ENCODE peak calls at places on chromosomes 2 and 18, in nine cellular contexts. S, D, W, R, K, N, Y, J and M are unnamed samples.

GRCh38 chr2:222506230-222506934 is 82.0 kb downstream of the SGPP2 start:
- DNase-seq in S (no peak), D (no peak), W (no peak), R (no peak), K (no peak), N (no peak), Y (no peak), J (no peak), M (no peak)

GRCh38 chr2:207252416-207252815 is 86.7 kb upstream of the KLF7 start:
- DNase-seq in S (no peak), D (no peak), W (no peak), R (no peak), K (no peak), N (no peak), Y (no peak), J (no peak), M (no peak)

GRCh38 chr2:27362678-27363420 is 6.3 kb upstream of the GTF3C2 start:
- DNase-seq in S (no peak), D (no peak), W (no peak), R (no peak), K (no peak), N (no peak), Y (no peak), J (no peak), M (no peak)

GRCh38 chr2:159904565-159905281 is 106.7 kb upstream of the CD302 start:
- DNase-seq in S (no peak), D (no peak), W (peak; percentile 15), R (peak; percentile 43), K (no peak), N (no peak), Y (no peak), J (no peak), M (peak; percentile 81)

GRCh38 chr2:170500104-170500503 is 215.0 kb upstream of the SP5 start:
- DNase-seq in S (no peak), D (no peak), W (no peak), R (no peak), K (no peak), N (no peak), Y (no peak), J (no peak), M (no peak)

GRCh38 chr2:231069379-231070054 is 12.8 kb downstream of the PSMD1 start:
- DNase-seq in S (no peak), D (peak; percentile 80), W (peak; percentile 85), R (no peak), K (no peak), N (no peak), Y (no peak), J (no peak), M (no peak)

GRCh38 chr2:212359425-212360067 is 179.1 kb downstream of the ERBB4 start:
- DNase-seq in S (peak; percentile 7), D (no peak), W (no peak), R (no peak), K (no peak), N (no peak), Y (no peak), J (no peak), M (no peak)

GRCh38 chr18:77022556-77022955 is 110.0 kb downstream of the MBP start:
- DNase-seq in S (no peak), D (no peak), W (no peak), R (no peak), K (no peak), N (no peak), Y (no peak), J (no peak), M (no peak)